ENCODE peak calls at places on chromosomes 11 and 22, in ten cellular contexts. R, X, G, Z, J, P, V, N, U and H are unnamed samples.

GRCh38 chr22:44729391-44730012 is 22.9 kb upstream of the ARHGAP8 start:
- DNase-seq in R (no peak), X (peak; percentile 79), G (no peak), Z (no peak), J (peak; percentile 71), P (peak; percentile 24), V (no peak), N (peak; percentile 95), U (peak; percentile 66), H (peak; percentile 86)

GRCh38 chr22:37428649-37429586 is 1.6 kb upstream of the ELFN2 start:
- DNase-seq in R (no peak), X (peak; percentile 58), G (peak; percentile 81), Z (peak; percentile 50), J (peak; percentile 43), P (peak; percentile 59), V (no peak), N (peak; percentile 88), U (peak; percentile 56), H (peak; percentile 59)

GRCh38 chr11:110000045-110000502 is 93.1 kb upstream of the ZC3H12C start:
- DNase-seq in R (no peak), X (peak; percentile 87), G (no peak), Z (peak; percentile 65), J (peak; percentile 99), P (peak; percentile 87), V (peak; percentile 73), N (no peak), U (peak; percentile 93), H (peak; percentile 84)

GRCh38 chr11:79744941-79745340 is 304.1 kb upstream of the TENM4 start:
- DNase-seq in R (no peak), X (no peak), G (no peak), Z (peak; percentile 47), J (no peak), P (no peak), V (peak; percentile 12), N (no peak), U (no peak), H (no peak)

GRCh38 chr22:33757443-33758124 is 162.7 kb downstream of the LARGE1 start:
- DNase-seq in R (no peak), X (no peak), G (no peak), Z (no peak), J (no peak), P (no peak), V (no peak), N (no peak), U (no peak), H (no peak)

GRCh38 chr11:65808744-65809341 is 22.0 kb downstream of the OVOL1 start:
- DNase-seq in R (no peak), X (no peak), G (no peak), Z (no peak), J (no peak), P (no peak), V (no peak), N (no peak), U (no peak), H (no peak)

GRCh38 chr22:41943661-41944209 is 3.2 kb downstream of the CENPM start:
- DNase-seq in R (no peak), X (no peak), G (no peak), Z (peak; percentile 60), J (peak; percentile 39), P (peak; percentile 17), V (no peak), N (no peak), U (peak; percentile 36), H (no peak)

GRCh38 chr11:116512841-116513240 is 259.9 kb downstream of the BUD13 start:
- DNase-seq in R (no peak), X (no peak), G (no peak), Z (no peak), J (no peak), P (no peak), V (no peak), N (no peak), U (no peak), H (no peak)

GRCh38 chr22:37275622-37276021 is 6.7 kb upstream of the CYTH4 start:
- DNase-seq in R (no peak), X (no peak), G (no peak), Z (no peak), J (no peak), P (no peak), V (no peak), N (no peak), U (no peak), H (no peak)

GRCh38 chr11:66133216-66133775 is 63.2 kb downstream of the PACS1 start:
- DNase-seq in R (no peak), X (no peak), G (no peak), Z (no peak), J (no peak), P (no peak), V (no peak), N (peak; percentile 34), U (no peak), H (no peak)

GRCh38 chr11:109993786-109994185 is 99.4 kb upstream of the ZC3H12C start:
- DNase-seq in R (no peak), X (peak; percentile 7), G (no peak), Z (no peak), J (peak; percentile 13), P (no peak), V (no peak), N (no peak), U (no peak), H (no peak)

GRCh38 chr11:61545341-61545740 is 35.5 kb downstream of the SYT7 start:
- DNase-seq in R (no peak), X (no peak), G (no peak), Z (peak; percentile 14), J (no peak), P (no peak), V (no peak), N (peak; percentile 76), U (no peak), H (no peak)
- TF ChIP-seq CTCF in R (peak; percentile 68), X (peak; percentile 62), G (peak; percentile 38), Z (peak; percentile 41), J (peak; percentile 35), P (peak; percentile 33), V (peak; percentile 56), N (peak; percentile 49), U (peak; percentile 54), H (peak; percentile 46)

GRCh38 chr11:121304750-121305149 is 12.2 kb downstream of the SC5D start:
- DNase-seq in R (no peak), X (no peak), G (no peak), Z (no peak), J (peak; percentile 45), P (no peak), V (no peak), N (no peak), U (no peak), H (no peak)
- TF ChIP-seq CTCF in R (no peak), X (no peak), G (no peak), Z (no peak), J (no peak), P (no peak), V (no peak), N (no peak), U (no peak), H (no peak)

DNA sequence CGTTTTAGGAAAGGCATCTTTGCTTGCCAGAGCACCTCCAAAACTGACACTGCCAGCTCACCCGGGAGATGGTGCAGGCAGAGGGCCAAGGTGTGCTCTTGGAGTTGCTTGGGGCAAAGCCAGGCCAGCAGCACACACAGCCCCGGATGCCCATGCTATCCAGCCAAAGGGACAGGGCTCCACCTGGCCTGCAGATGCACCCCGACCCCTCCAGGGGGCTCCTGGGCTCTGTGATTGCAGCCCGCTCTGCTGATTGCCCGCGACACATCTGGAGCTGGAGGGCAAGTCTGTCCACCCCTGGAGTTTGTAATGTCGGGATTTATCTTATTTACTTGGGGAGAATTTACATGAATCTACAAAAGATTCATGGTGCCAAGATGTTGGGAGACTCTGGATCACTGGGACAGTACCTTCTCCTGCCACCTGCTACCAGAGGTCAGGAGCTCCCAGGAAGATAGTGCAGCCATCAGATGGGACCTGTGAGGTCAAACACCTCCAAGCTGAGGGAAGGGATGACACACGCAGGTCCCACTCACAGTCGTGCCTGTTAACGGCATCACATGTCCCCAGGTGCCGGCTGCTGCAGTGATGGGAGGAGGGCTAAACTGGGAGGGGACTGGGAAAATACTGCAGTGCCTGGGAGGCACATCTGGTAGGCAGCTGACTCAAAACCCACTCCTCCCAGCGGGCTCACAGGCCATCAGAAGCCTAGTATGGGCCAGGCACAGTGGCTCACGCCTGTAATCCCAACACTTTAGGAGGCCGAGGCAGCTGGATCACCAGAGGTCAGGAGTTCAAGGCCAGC is 17.2 kb downstream of the CBX7 start:
- DNase-seq in R (no peak), X (peak; percentile 42), G (peak; percentile 90), Z (peak; percentile 42), J (no peak), P (peak; percentile 63), V (peak; percentile 39), N (peak; percentile 90), U (no peak), H (peak; percentile 50)
- TF ChIP-seq CTCF in R (peak; percentile 52), X (peak; percentile 50), G (peak; percentile 67), Z (peak; percentile 50), J (peak; percentile 57), P (peak; percentile 67), V (peak; percentile 62), N (peak; percentile 47), U (peak; percentile 39), H (peak; percentile 75)

GRCh38 chr22:48575567-48576332 is 1251.9 kb downstream of the BRD1 start:
- DNase-seq in R (no peak), X (no peak), G (no peak), Z (no peak), J (no peak), P (no peak), V (no peak), N (peak; percentile 50), U (no peak), H (no peak)

GRCh38 chr22:48577691-48578090 is 1250.0 kb downstream of the BRD1 start:
- DNase-seq in R (no peak), X (no peak), G (no peak), Z (no peak), J (no peak), P (no peak), V (no peak), N (no peak), U (no peak), H (no peak)

GRCh38 chr22:48576333-48577013 is 1251.2 kb downstream of the BRD1 start:
- DNase-seq in R (no peak), X (no peak), G (peak; percentile 67), Z (no peak), J (no peak), P (no peak), V (no peak), N (peak; percentile 88), U (no peak), H (no peak)

GRCh38 chr22:48578138-48579034 is 1249.3 kb downstream of the BRD1 start:
- DNase-seq in R (no peak), X (no peak), G (no peak), Z (no peak), J (no peak), P (no peak), V (no peak), N (no peak), U (no peak), H (no peak)

DNA sequence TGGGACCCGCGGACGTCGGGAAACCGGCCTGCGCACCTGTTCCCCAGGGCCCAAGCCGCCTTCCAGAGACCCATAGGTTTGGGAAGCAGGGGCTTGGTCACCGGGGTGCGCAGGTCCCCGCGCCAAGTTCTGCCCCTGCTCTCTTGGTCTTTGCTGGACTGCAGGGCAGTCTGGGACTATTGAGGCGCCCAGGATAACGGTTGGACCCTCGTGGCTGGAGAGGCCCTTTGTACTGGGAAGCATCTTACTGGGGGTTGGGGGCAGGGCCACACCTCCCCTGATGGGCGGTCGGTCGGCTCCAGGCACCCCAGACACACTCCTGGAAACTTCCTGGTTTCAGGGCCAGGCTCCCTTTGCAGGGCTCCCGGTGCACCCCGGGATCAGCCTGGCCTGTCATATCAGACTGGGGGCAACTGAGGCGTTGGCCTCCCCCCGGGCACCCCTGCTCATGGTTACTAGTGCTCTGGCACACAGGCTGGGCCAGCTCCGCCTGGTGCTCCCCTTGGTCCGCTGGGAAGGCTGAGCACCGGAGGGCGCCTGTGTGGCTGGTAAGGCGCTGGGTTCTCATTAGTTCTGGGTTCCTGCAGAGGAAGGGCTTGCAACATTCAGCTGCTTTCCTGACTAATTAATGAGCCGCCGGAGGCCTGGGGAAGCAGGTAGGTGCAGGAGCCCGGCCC is 1250.5 kb downstream of the BRD1 start:
- DNase-seq in R (no peak), X (no peak), G (peak; percentile 32), Z (no peak), J (no peak), P (no peak), V (no peak), N (no peak), U (no peak), H (no peak)
- TF ChIP-seq CTCF in R (no peak), X (no peak), G (peak; percentile 20), Z (no peak), J (no peak), P (no peak), V (no peak), N (peak; percentile 3), U (no peak), H (no peak)